ENCODE peak calls at places on chromosome 15, in four cellular contexts. N is activated CD4-positive, alpha-beta T cell treated with anti-CD3 and anti-CD28 coated beads, Interleukin-2, amount 50 U/mL, for 24 hours; P is A172; Y is fibroblast of the aortic adventitia. Z is an unnamed sample.

GRCh38 chr15:80832676-80833075 is 53.5 kb downstream of the CEMIP start:
- DNase-seq in N (no peak), P (no peak), Y (no peak), Z (no peak)

GRCh38 chr15:45254405-45255293 is 2.6 kb downstream of the SLC28A2 start:
- DNase-seq in N (no peak), P (peak), Y (peak), Z (no peak)

GRCh38 chr15:66707310-66708160 is 5.5 kb downstream of the SMAD6 start:
- DNase-seq in N (no peak), P (no peak), Y (peak), Z (peak)

GRCh38 chr15:90024406-90024805 is 23.3 kb downstream of the ZNF710 start:
- DNase-seq in N (no peak), P (no peak), Y (no peak), Z (no peak)

GRCh38 chr15:48191574-48192225 is at the start of gene CTXN2:
- DNase-seq in N (no peak), P (no peak), Y (no peak), Z (no peak)

GRCh38 chr15:40845511-40846284 is 1.9 kb downstream of the SPINT1 start:
- DNase-seq in N (no peak), P (peak), Y (no peak), Z (peak)

GRCh38 chr15:80570553-80570952 is 124.6 kb upstream of the ABHD17C start:
- DNase-seq in N (no peak), P (no peak), Y (no peak), Z (no peak)

GRCh38 chr15:31457161-31457560 is 130.5 kb downstream of the KLF13 start:
- DNase-seq in N (no peak), P (no peak), Y (peak), Z (no peak)

GRCh38 chr15:77506311-77507150 is 85.8 kb downstream of the HMG20A start:
- DNase-seq in N (no peak), P (no peak), Y (peak), Z (no peak)

GRCh38 chr15:82045179-82045891 is 483 bp downstream of the MEX3B start:
- DNase-seq in N (no peak), P (peak), Y (peak), Z (peak)

GRCh38 chr15:69044899-69045298 is 30.4 kb downstream of the NOX5 start:
- DNase-seq in N (no peak), P (peak), Y (peak), Z (no peak)

GRCh38 chr15:53831907-53832793 is 72.7 kb upstream of the WDR72 start:
- DNase-seq in N (no peak), P (no peak), Y (no peak), Z (peak)

GRCh38 chr15:68410466-68411200 is 21.3 kb downstream of the ITGA11 start:
- DNase-seq in N (no peak), P (no peak), Y (no peak), Z (no peak)

GRCh38 chr15:79243723-79244122 is 38.8 kb upstream of the ANKRD34C start:
- DNase-seq in N (no peak), P (peak), Y (no peak), Z (no peak)

GRCh38 chr15:69729167-69729748 is 276.6 kb downstream of the RPLP1 start:
- DNase-seq in N (peak), P (peak), Y (peak), Z (peak)

GRCh38 chr15:81282911-81283310 is 41.0 kb downstream of the STARD5 start:
- DNase-seq in N (no peak), P (no peak), Y (no peak), Z (no peak)